ENCODE peak calls at places on chromosomes 5 and 9, in five cellular contexts. One of them, this sample, is unnamed.

GRCh38 chr9:129968690-129969485 is 74.1 kb downstream of the FNBP1 start:
- DNase-seq in activated T-helper 2 cell treated with anti-CD3 and anti-CD28 coated beads, Interferon-gamma antibody, Interleukin-2, Interleukin-4, amounts not matched to agents 10 μg/mL and 5 μg/mL and 100 μg/mL, durations not matched to agents 14 hours and 24 hours and 36 hours: no peak
- DNase-seq in cardiac septum: no peak
- DNase-seq in stimulated activated CD4-positive, alpha-beta T cell treated with anti-CD3 and anti-CD28 coated beads, TNF-alpha, amount 100 ng/mL, for 4 hours: no peak
- DNase-seq in stimulated activated naive B cell treated with anti-CD40 and anti-IgM and Interleukin-4, amounts not matched to agents 10 μg/mL and 1 μg/mL and 100 μg/mL, for 72 hours: no peak
- DNase-seq in this sample: no peak

GRCh38 chr5:140311011-140311467 is 8.1 kb upstream of the PFDN1 start:
- DNase-seq in activated T-helper 2 cell treated with anti-CD3 and anti-CD28 coated beads, Interferon-gamma antibody, Interleukin-2, Interleukin-4, amounts not matched to agents 10 μg/mL and 5 μg/mL and 100 μg/mL, durations not matched to agents 14 hours and 24 hours and 36 hours: no peak
- DNase-seq in cardiac septum: no peak
- DNase-seq in stimulated activated CD4-positive, alpha-beta T cell treated with anti-CD3 and anti-CD28 coated beads, TNF-alpha, amount 100 ng/mL, for 4 hours: no peak
- DNase-seq in stimulated activated naive B cell treated with anti-CD40 and anti-IgM and Interleukin-4, amounts not matched to agents 10 μg/mL and 1 μg/mL and 100 μg/mL, for 72 hours: no peak
- DNase-seq in this sample: no peak

GRCh38 chr5:127068771-127069330 is 4.5 kb downstream of the C5orf63 start:
- DNase-seq in activated T-helper 2 cell treated with anti-CD3 and anti-CD28 coated beads, Interferon-gamma antibody, Interleukin-2, Interleukin-4, amounts not matched to agents 10 μg/mL and 5 μg/mL and 100 μg/mL, durations not matched to agents 14 hours and 24 hours and 36 hours: no peak
- DNase-seq in cardiac septum: no peak
- DNase-seq in stimulated activated CD4-positive, alpha-beta T cell treated with anti-CD3 and anti-CD28 coated beads, TNF-alpha, amount 100 ng/mL, for 4 hours: no peak
- DNase-seq in stimulated activated naive B cell treated with anti-CD40 and anti-IgM and Interleukin-4, amounts not matched to agents 10 μg/mL and 1 μg/mL and 100 μg/mL, for 72 hours: no peak
- DNase-seq in this sample: no peak

GRCh38 chr5:167822241-167822640 is 469.2 kb upstream of the WWC1 start:
- DNase-seq in activated T-helper 2 cell treated with anti-CD3 and anti-CD28 coated beads, Interferon-gamma antibody, Interleukin-2, Interleukin-4, amounts not matched to agents 10 μg/mL and 5 μg/mL and 100 μg/mL, durations not matched to agents 14 hours and 24 hours and 36 hours: no peak
- DNase-seq in cardiac septum: no peak
- DNase-seq in stimulated activated CD4-positive, alpha-beta T cell treated with anti-CD3 and anti-CD28 coated beads, TNF-alpha, amount 100 ng/mL, for 4 hours: no peak
- DNase-seq in stimulated activated naive B cell treated with anti-CD40 and anti-IgM and Interleukin-4, amounts not matched to agents 10 μg/mL and 1 μg/mL and 100 μg/mL, for 72 hours: no peak
- DNase-seq in this sample: no peak

GRCh38 chr5:61809651-61810050 is 477.6 kb downstream of the ZSWIM6 start:
- DNase-seq in activated T-helper 2 cell treated with anti-CD3 and anti-CD28 coated beads, Interferon-gamma antibody, Interleukin-2, Interleukin-4, amounts not matched to agents 10 μg/mL and 5 μg/mL and 100 μg/mL, durations not matched to agents 14 hours and 24 hours and 36 hours: no peak
- DNase-seq in cardiac septum: no peak
- DNase-seq in stimulated activated CD4-positive, alpha-beta T cell treated with anti-CD3 and anti-CD28 coated beads, TNF-alpha, amount 100 ng/mL, for 4 hours: no peak
- DNase-seq in stimulated activated naive B cell treated with anti-CD40 and anti-IgM and Interleukin-4, amounts not matched to agents 10 μg/mL and 1 μg/mL and 100 μg/mL, for 72 hours: no peak
- DNase-seq in this sample: no peak

GRCh38 chr5:57455511-57455910 is 27.1 kb downstream of the ACTBL2 start:
- DNase-seq in activated T-helper 2 cell treated with anti-CD3 and anti-CD28 coated beads, Interferon-gamma antibody, Interleukin-2, Interleukin-4, amounts not matched to agents 10 μg/mL and 5 μg/mL and 100 μg/mL, durations not matched to agents 14 hours and 24 hours and 36 hours: no peak
- DNase-seq in cardiac septum: no peak
- DNase-seq in stimulated activated CD4-positive, alpha-beta T cell treated with anti-CD3 and anti-CD28 coated beads, TNF-alpha, amount 100 ng/mL, for 4 hours: no peak
- DNase-seq in stimulated activated naive B cell treated with anti-CD40 and anti-IgM and Interleukin-4, amounts not matched to agents 10 μg/mL and 1 μg/mL and 100 μg/mL, for 72 hours: no peak
- DNase-seq in this sample: no peak

GRCh38 chr5:134133995-134134541 is 19.6 kb downstream of the TCF7 start:
- DNase-seq in activated T-helper 2 cell treated with anti-CD3 and anti-CD28 coated beads, Interferon-gamma antibody, Interleukin-2, Interleukin-4, amounts not matched to agents 10 μg/mL and 5 μg/mL and 100 μg/mL, durations not matched to agents 14 hours and 24 hours and 36 hours: no peak
- DNase-seq in cardiac septum: no peak
- DNase-seq in stimulated activated CD4-positive, alpha-beta T cell treated with anti-CD3 and anti-CD28 coated beads, TNF-alpha, amount 100 ng/mL, for 4 hours: no peak
- DNase-seq in stimulated activated naive B cell treated with anti-CD40 and anti-IgM and Interleukin-4, amounts not matched to agents 10 μg/mL and 1 μg/mL and 100 μg/mL, for 72 hours: no peak
- DNase-seq in this sample: peak; percentile 57

GRCh38 chr5:135246923-135247795 is 151.9 kb downstream of the MACROH2A1 start:
- DNase-seq in activated T-helper 2 cell treated with anti-CD3 and anti-CD28 coated beads, Interferon-gamma antibody, Interleukin-2, Interleukin-4, amounts not matched to agents 10 μg/mL and 5 μg/mL and 100 μg/mL, durations not matched to agents 14 hours and 24 hours and 36 hours: no peak
- DNase-seq in cardiac septum: no peak
- DNase-seq in stimulated activated CD4-positive, alpha-beta T cell treated with anti-CD3 and anti-CD28 coated beads, TNF-alpha, amount 100 ng/mL, for 4 hours: no peak
- DNase-seq in stimulated activated naive B cell treated with anti-CD40 and anti-IgM and Interleukin-4, amounts not matched to agents 10 μg/mL and 1 μg/mL and 100 μg/mL, for 72 hours: no peak
- DNase-seq in this sample: no peak

GRCh38 chr5:65034782-65035181 is 266.1 kb downstream of the CWC27 start:
- DNase-seq in activated T-helper 2 cell treated with anti-CD3 and anti-CD28 coated beads, Interferon-gamma antibody, Interleukin-2, Interleukin-4, amounts not matched to agents 10 μg/mL and 5 μg/mL and 100 μg/mL, durations not matched to agents 14 hours and 24 hours and 36 hours: no peak
- DNase-seq in cardiac septum: no peak
- DNase-seq in stimulated activated CD4-positive, alpha-beta T cell treated with anti-CD3 and anti-CD28 coated beads, TNF-alpha, amount 100 ng/mL, for 4 hours: no peak
- DNase-seq in stimulated activated naive B cell treated with anti-CD40 and anti-IgM and Interleukin-4, amounts not matched to agents 10 μg/mL and 1 μg/mL and 100 μg/mL, for 72 hours: no peak
- DNase-seq in this sample: no peak

GRCh38 chr9:85443190-85443598 is 298.6 kb downstream of the AGTPBP1 start:
- DNase-seq in activated T-helper 2 cell treated with anti-CD3 and anti-CD28 coated beads, Interferon-gamma antibody, Interleukin-2, Interleukin-4, amounts not matched to agents 10 μg/mL and 5 μg/mL and 100 μg/mL, durations not matched to agents 14 hours and 24 hours and 36 hours: no peak
- DNase-seq in cardiac septum: no peak
- DNase-seq in stimulated activated CD4-positive, alpha-beta T cell treated with anti-CD3 and anti-CD28 coated beads, TNF-alpha, amount 100 ng/mL, for 4 hours: no peak
- DNase-seq in stimulated activated naive B cell treated with anti-CD40 and anti-IgM and Interleukin-4, amounts not matched to agents 10 μg/mL and 1 μg/mL and 100 μg/mL, for 72 hours: no peak
- DNase-seq in this sample: no peak

GRCh38 chr9:123421801-123422455 is 65.9 kb downstream of the CRB2 start:
- DNase-seq in activated T-helper 2 cell treated with anti-CD3 and anti-CD28 coated beads, Interferon-gamma antibody, Interleukin-2, Interleukin-4, amounts not matched to agents 10 μg/mL and 5 μg/mL and 100 μg/mL, durations not matched to agents 14 hours and 24 hours and 36 hours: no peak
- DNase-seq in cardiac septum: peak; percentile 43
- DNase-seq in stimulated activated CD4-positive, alpha-beta T cell treated with anti-CD3 and anti-CD28 coated beads, TNF-alpha, amount 100 ng/mL, for 4 hours: no peak
- DNase-seq in stimulated activated naive B cell treated with anti-CD40 and anti-IgM and Interleukin-4, amounts not matched to agents 10 μg/mL and 1 μg/mL and 100 μg/mL, for 72 hours: no peak
- DNase-seq in this sample: no peak

GRCh38 chr9:126796758-126797157 is 8.1 kb upstream of the ZBTB43 start:
- DNase-seq in activated T-helper 2 cell treated with anti-CD3 and anti-CD28 coated beads, Interferon-gamma antibody, Interleukin-2, Interleukin-4, amounts not matched to agents 10 μg/mL and 5 μg/mL and 100 μg/mL, durations not matched to agents 14 hours and 24 hours and 36 hours: no peak
- DNase-seq in cardiac septum: no peak
- DNase-seq in stimulated activated CD4-positive, alpha-beta T cell treated with anti-CD3 and anti-CD28 coated beads, TNF-alpha, amount 100 ng/mL, for 4 hours: no peak
- DNase-seq in stimulated activated naive B cell treated with anti-CD40 and anti-IgM and Interleukin-4, amounts not matched to agents 10 μg/mL and 1 μg/mL and 100 μg/mL, for 72 hours: no peak
- DNase-seq in this sample: no peak

GRCh38 chr5:10493884-10494283 is 52.2 kb downstream of the ROPN1L start:
- DNase-seq in activated T-helper 2 cell treated with anti-CD3 and anti-CD28 coated beads, Interferon-gamma antibody, Interleukin-2, Interleukin-4, amounts not matched to agents 10 μg/mL and 5 μg/mL and 100 μg/mL, durations not matched to agents 14 hours and 24 hours and 36 hours: no peak
- DNase-seq in cardiac septum: no peak
- DNase-seq in stimulated activated CD4-positive, alpha-beta T cell treated with anti-CD3 and anti-CD28 coated beads, TNF-alpha, amount 100 ng/mL, for 4 hours: no peak
- DNase-seq in stimulated activated naive B cell treated with anti-CD40 and anti-IgM and Interleukin-4, amounts not matched to agents 10 μg/mL and 1 μg/mL and 100 μg/mL, for 72 hours: no peak
- DNase-seq in this sample: no peak

GRCh38 chr9:135794057-135794335 is 92.0 kb downstream of the KCNT1 start:
- DNase-seq in activated T-helper 2 cell treated with anti-CD3 and anti-CD28 coated beads, Interferon-gamma antibody, Interleukin-2, Interleukin-4, amounts not matched to agents 10 μg/mL and 5 μg/mL and 100 μg/mL, durations not matched to agents 14 hours and 24 hours and 36 hours: no peak
- DNase-seq in cardiac septum: no peak
- DNase-seq in stimulated activated CD4-positive, alpha-beta T cell treated with anti-CD3 and anti-CD28 coated beads, TNF-alpha, amount 100 ng/mL, for 4 hours: no peak
- DNase-seq in stimulated activated naive B cell treated with anti-CD40 and anti-IgM and Interleukin-4, amounts not matched to agents 10 μg/mL and 1 μg/mL and 100 μg/mL, for 72 hours: no peak
- DNase-seq in this sample: no peak

GRCh38 chr9:27703591-27703990 is 130.3 kb upstream of the C9orf72 start:
- DNase-seq in activated T-helper 2 cell treated with anti-CD3 and anti-CD28 coated beads, Interferon-gamma antibody, Interleukin-2, Interleukin-4, amounts not matched to agents 10 μg/mL and 5 μg/mL and 100 μg/mL, durations not matched to agents 14 hours and 24 hours and 36 hours: no peak
- DNase-seq in cardiac septum: no peak
- DNase-seq in stimulated activated CD4-positive, alpha-beta T cell treated with anti-CD3 and anti-CD28 coated beads, TNF-alpha, amount 100 ng/mL, for 4 hours: no peak
- DNase-seq in stimulated activated naive B cell treated with anti-CD40 and anti-IgM and Interleukin-4, amounts not matched to agents 10 μg/mL and 1 μg/mL and 100 μg/mL, for 72 hours: no peak
- DNase-seq in this sample: no peak

GRCh38 chr9:114899461-114899860 is 30.9 kb downstream of the TNFSF8 start:
- DNase-seq in activated T-helper 2 cell treated with anti-CD3 and anti-CD28 coated beads, Interferon-gamma antibody, Interleukin-2, Interleukin-4, amounts not matched to agents 10 μg/mL and 5 μg/mL and 100 μg/mL, durations not matched to agents 14 hours and 24 hours and 36 hours: no peak
- DNase-seq in cardiac septum: no peak
- DNase-seq in stimulated activated CD4-positive, alpha-beta T cell treated with anti-CD3 and anti-CD28 coated beads, TNF-alpha, amount 100 ng/mL, for 4 hours: no peak
- DNase-seq in stimulated activated naive B cell treated with anti-CD40 and anti-IgM and Interleukin-4, amounts not matched to agents 10 μg/mL and 1 μg/mL and 100 μg/mL, for 72 hours: no peak
- DNase-seq in this sample: no peak

GRCh38 chr5:93145767-93146166 is 435.3 kb downstream of the NR2F1-AS1 start:
- DNase-seq in activated T-helper 2 cell treated with anti-CD3 and anti-CD28 coated beads, Interferon-gamma antibody, Interleukin-2, Interleukin-4, amounts not matched to agents 10 μg/mL and 5 μg/mL and 100 μg/mL, durations not matched to agents 14 hours and 24 hours and 36 hours: no peak
- DNase-seq in cardiac septum: no peak
- DNase-seq in stimulated activated CD4-positive, alpha-beta T cell treated with anti-CD3 and anti-CD28 coated beads, TNF-alpha, amount 100 ng/mL, for 4 hours: no peak
- DNase-seq in stimulated activated naive B cell treated with anti-CD40 and anti-IgM and Interleukin-4, amounts not matched to agents 10 μg/mL and 1 μg/mL and 100 μg/mL, for 72 hours: no peak
- DNase-seq in this sample: no peak

GRCh38 chr5:43661102-43661501 is 58.1 kb downstream of the NNT start:
- DNase-seq in activated T-helper 2 cell treated with anti-CD3 and anti-CD28 coated beads, Interferon-gamma antibody, Interleukin-2, Interleukin-4, amounts not matched to agents 10 μg/mL and 5 μg/mL and 100 μg/mL, durations not matched to agents 14 hours and 24 hours and 36 hours: no peak
- DNase-seq in cardiac septum: no peak
- DNase-seq in stimulated activated CD4-positive, alpha-beta T cell treated with anti-CD3 and anti-CD28 coated beads, TNF-alpha, amount 100 ng/mL, for 4 hours: no peak
- DNase-seq in stimulated activated naive B cell treated with anti-CD40 and anti-IgM and Interleukin-4, amounts not matched to agents 10 μg/mL and 1 μg/mL and 100 μg/mL, for 72 hours: no peak
- DNase-seq in this sample: no peak

GRCh38 chr5:126373621-126374416 is 49.4 kb upstream of the GRAMD2B start:
- DNase-seq in activated T-helper 2 cell treated with anti-CD3 and anti-CD28 coated beads, Interferon-gamma antibody, Interleukin-2, Interleukin-4, amounts not matched to agents 10 μg/mL and 5 μg/mL and 100 μg/mL, durations not matched to agents 14 hours and 24 hours and 36 hours: no peak
- DNase-seq in cardiac septum: no peak
- DNase-seq in stimulated activated CD4-positive, alpha-beta T cell treated with anti-CD3 and anti-CD28 coated beads, TNF-alpha, amount 100 ng/mL, for 4 hours: no peak
- DNase-seq in stimulated activated naive B cell treated with anti-CD40 and anti-IgM and Interleukin-4, amounts not matched to agents 10 μg/mL and 1 μg/mL and 100 μg/mL, for 72 hours: no peak
- DNase-seq in this sample: no peak

GRCh38 chr9:114571391-114571790 is 16.2 kb upstream of the ATP6V1G1 start:
- DNase-seq in activated T-helper 2 cell treated with anti-CD3 and anti-CD28 coated beads, Interferon-gamma antibody, Interleukin-2, Interleukin-4, amounts not matched to agents 10 μg/mL and 5 μg/mL and 100 μg/mL, durations not matched to agents 14 hours and 24 hours and 36 hours: no peak
- DNase-seq in cardiac septum: no peak
- DNase-seq in stimulated activated CD4-positive, alpha-beta T cell treated with anti-CD3 and anti-CD28 coated beads, TNF-alpha, amount 100 ng/mL, for 4 hours: no peak
- DNase-seq in stimulated activated naive B cell treated with anti-CD40 and anti-IgM and Interleukin-4, amounts not matched to agents 10 μg/mL and 1 μg/mL and 100 μg/mL, for 72 hours: no peak
- DNase-seq in this sample: no peak

GRCh38 chr9:93301291-93301811 is 117.4 kb downstream of the WNK2 start:
- DNase-seq in activated T-helper 2 cell treated with anti-CD3 and anti-CD28 coated beads, Interferon-gamma antibody, Interleukin-2, Interleukin-4, amounts not matched to agents 10 μg/mL and 5 μg/mL and 100 μg/mL, durations not matched to agents 14 hours and 24 hours and 36 hours: no peak
- DNase-seq in cardiac septum: peak; percentile 59
- DNase-seq in stimulated activated CD4-positive, alpha-beta T cell treated with anti-CD3 and anti-CD28 coated beads, TNF-alpha, amount 100 ng/mL, for 4 hours: no peak
- DNase-seq in stimulated activated naive B cell treated with anti-CD40 and anti-IgM and Interleukin-4, amounts not matched to agents 10 μg/mL and 1 μg/mL and 100 μg/mL, for 72 hours: no peak
- DNase-seq in this sample: no peak

GRCh38 chr5:66713998-66714397 is 117.8 kb downstream of the MAST4 start:
- DNase-seq in activated T-helper 2 cell treated with anti-CD3 and anti-CD28 coated beads, Interferon-gamma antibody, Interleukin-2, Interleukin-4, amounts not matched to agents 10 μg/mL and 5 μg/mL and 100 μg/mL, durations not matched to agents 14 hours and 24 hours and 36 hours: no peak
- DNase-seq in cardiac septum: no peak
- DNase-seq in stimulated activated CD4-positive, alpha-beta T cell treated with anti-CD3 and anti-CD28 coated beads, TNF-alpha, amount 100 ng/mL, for 4 hours: no peak
- DNase-seq in stimulated activated naive B cell treated with anti-CD40 and anti-IgM and Interleukin-4, amounts not matched to agents 10 μg/mL and 1 μg/mL and 100 μg/mL, for 72 hours: peak; percentile 2
- DNase-seq in this sample: no peak

GRCh38 chr5:125370486-125370885 is 624.0 kb upstream of the ZNF608 start:
- DNase-seq in activated T-helper 2 cell treated with anti-CD3 and anti-CD28 coated beads, Interferon-gamma antibody, Interleukin-2, Interleukin-4, amounts not matched to agents 10 μg/mL and 5 μg/mL and 100 μg/mL, durations not matched to agents 14 hours and 24 hours and 36 hours: no peak
- DNase-seq in cardiac septum: no peak
- DNase-seq in stimulated activated CD4-positive, alpha-beta T cell treated with anti-CD3 and anti-CD28 coated beads, TNF-alpha, amount 100 ng/mL, for 4 hours: no peak
- DNase-seq in stimulated activated naive B cell treated with anti-CD40 and anti-IgM and Interleukin-4, amounts not matched to agents 10 μg/mL and 1 μg/mL and 100 μg/mL, for 72 hours: no peak
- DNase-seq in this sample: no peak

GRCh38 chr5:1488882-1489680 is 34.7 kb downstream of the LPCAT1 start:
- DNase-seq in activated T-helper 2 cell treated with anti-CD3 and anti-CD28 coated beads, Interferon-gamma antibody, Interleukin-2, Interleukin-4, amounts not matched to agents 10 μg/mL and 5 μg/mL and 100 μg/mL, durations not matched to agents 14 hours and 24 hours and 36 hours: no peak
- DNase-seq in cardiac septum: no peak
- DNase-seq in stimulated activated CD4-positive, alpha-beta T cell treated with anti-CD3 and anti-CD28 coated beads, TNF-alpha, amount 100 ng/mL, for 4 hours: no peak
- DNase-seq in stimulated activated naive B cell treated with anti-CD40 and anti-IgM and Interleukin-4, amounts not matched to agents 10 μg/mL and 1 μg/mL and 100 μg/mL, for 72 hours: peak; percentile 79
- DNase-seq in this sample: no peak

GRCh38 chr9:111874500-111874899 is 22.1 kb upstream of the UGCG start:
- DNase-seq in activated T-helper 2 cell treated with anti-CD3 and anti-CD28 coated beads, Interferon-gamma antibody, Interleukin-2, Interleukin-4, amounts not matched to agents 10 μg/mL and 5 μg/mL and 100 μg/mL, durations not matched to agents 14 hours and 24 hours and 36 hours: no peak
- DNase-seq in cardiac septum: no peak
- DNase-seq in stimulated activated CD4-positive, alpha-beta T cell treated with anti-CD3 and anti-CD28 coated beads, TNF-alpha, amount 100 ng/mL, for 4 hours: no peak
- DNase-seq in stimulated activated naive B cell treated with anti-CD40 and anti-IgM and Interleukin-4, amounts not matched to agents 10 μg/mL and 1 μg/mL and 100 μg/mL, for 72 hours: no peak
- DNase-seq in this sample: no peak

GRCh38 chr5:332843-333242 is 11.3 kb downstream of the AHRR start:
- DNase-seq in activated T-helper 2 cell treated with anti-CD3 and anti-CD28 coated beads, Interferon-gamma antibody, Interleukin-2, Interleukin-4, amounts not matched to agents 10 μg/mL and 5 μg/mL and 100 μg/mL, durations not matched to agents 14 hours and 24 hours and 36 hours: no peak
- DNase-seq in cardiac septum: no peak
- DNase-seq in stimulated activated CD4-positive, alpha-beta T cell treated with anti-CD3 and anti-CD28 coated beads, TNF-alpha, amount 100 ng/mL, for 4 hours: no peak
- DNase-seq in stimulated activated naive B cell treated with anti-CD40 and anti-IgM and Interleukin-4, amounts not matched to agents 10 μg/mL and 1 μg/mL and 100 μg/mL, for 72 hours: no peak
- DNase-seq in this sample: no peak

GRCh38 chr9:100027543-100027942 is 71.3 kb downstream of the ERP44 start:
- DNase-seq in activated T-helper 2 cell treated with anti-CD3 and anti-CD28 coated beads, Interferon-gamma antibody, Interleukin-2, Interleukin-4, amounts not matched to agents 10 μg/mL and 5 μg/mL and 100 μg/mL, durations not matched to agents 14 hours and 24 hours and 36 hours: no peak
- DNase-seq in cardiac septum: no peak
- DNase-seq in stimulated activated CD4-positive, alpha-beta T cell treated with anti-CD3 and anti-CD28 coated beads, TNF-alpha, amount 100 ng/mL, for 4 hours: no peak
- DNase-seq in stimulated activated naive B cell treated with anti-CD40 and anti-IgM and Interleukin-4, amounts not matched to agents 10 μg/mL and 1 μg/mL and 100 μg/mL, for 72 hours: no peak
- DNase-seq in this sample: no peak

GRCh38 chr5:10856071-10856470 is 95.0 kb upstream of the DAP start:
- DNase-seq in activated T-helper 2 cell treated with anti-CD3 and anti-CD28 coated beads, Interferon-gamma antibody, Interleukin-2, Interleukin-4, amounts not matched to agents 10 μg/mL and 5 μg/mL and 100 μg/mL, durations not matched to agents 14 hours and 24 hours and 36 hours: no peak
- DNase-seq in cardiac septum: no peak
- DNase-seq in stimulated activated CD4-positive, alpha-beta T cell treated with anti-CD3 and anti-CD28 coated beads, TNF-alpha, amount 100 ng/mL, for 4 hours: no peak
- DNase-seq in stimulated activated naive B cell treated with anti-CD40 and anti-IgM and Interleukin-4, amounts not matched to agents 10 μg/mL and 1 μg/mL and 100 μg/mL, for 72 hours: no peak
- DNase-seq in this sample: no peak

GRCh38 chr9:70567511-70567910 is 153.1 kb upstream of the KLF9 start:
- DNase-seq in activated T-helper 2 cell treated with anti-CD3 and anti-CD28 coated beads, Interferon-gamma antibody, Interleukin-2, Interleukin-4, amounts not matched to agents 10 μg/mL and 5 μg/mL and 100 μg/mL, durations not matched to agents 14 hours and 24 hours and 36 hours: no peak
- DNase-seq in cardiac septum: no peak
- DNase-seq in stimulated activated CD4-positive, alpha-beta T cell treated with anti-CD3 and anti-CD28 coated beads, TNF-alpha, amount 100 ng/mL, for 4 hours: no peak
- DNase-seq in stimulated activated naive B cell treated with anti-CD40 and anti-IgM and Interleukin-4, amounts not matched to agents 10 μg/mL and 1 μg/mL and 100 μg/mL, for 72 hours: no peak
- DNase-seq in this sample: no peak

GRCh38 chr5:177495243-177496060 is 2.0 kb downstream of the PDLIM7 start:
- DNase-seq in activated T-helper 2 cell treated with anti-CD3 and anti-CD28 coated beads, Interferon-gamma antibody, Interleukin-2, Interleukin-4, amounts not matched to agents 10 μg/mL and 5 μg/mL and 100 μg/mL, durations not matched to agents 14 hours and 24 hours and 36 hours: no peak
- DNase-seq in cardiac septum: peak; percentile 87
- DNase-seq in stimulated activated CD4-positive, alpha-beta T cell treated with anti-CD3 and anti-CD28 coated beads, TNF-alpha, amount 100 ng/mL, for 4 hours: no peak
- DNase-seq in stimulated activated naive B cell treated with anti-CD40 and anti-IgM and Interleukin-4, amounts not matched to agents 10 μg/mL and 1 μg/mL and 100 μg/mL, for 72 hours: no peak
- DNase-seq in this sample: no peak

GRCh38 chr5:148469446-148470062 is 85.8 kb downstream of the FBXO38 start:
- DNase-seq in activated T-helper 2 cell treated with anti-CD3 and anti-CD28 coated beads, Interferon-gamma antibody, Interleukin-2, Interleukin-4, amounts not matched to agents 10 μg/mL and 5 μg/mL and 100 μg/mL, durations not matched to agents 14 hours and 24 hours and 36 hours: no peak
- DNase-seq in cardiac septum: no peak
- DNase-seq in stimulated activated CD4-positive, alpha-beta T cell treated with anti-CD3 and anti-CD28 coated beads, TNF-alpha, amount 100 ng/mL, for 4 hours: no peak
- DNase-seq in stimulated activated naive B cell treated with anti-CD40 and anti-IgM and Interleukin-4, amounts not matched to agents 10 μg/mL and 1 μg/mL and 100 μg/mL, for 72 hours: no peak
- DNase-seq in this sample: no peak

GRCh38 chr5:29702875-29703274 is 1490.6 kb upstream of the CDH6 start:
- DNase-seq in activated T-helper 2 cell treated with anti-CD3 and anti-CD28 coated beads, Interferon-gamma antibody, Interleukin-2, Interleukin-4, amounts not matched to agents 10 μg/mL and 5 μg/mL and 100 μg/mL, durations not matched to agents 14 hours and 24 hours and 36 hours: no peak
- DNase-seq in cardiac septum: no peak
- DNase-seq in stimulated activated CD4-positive, alpha-beta T cell treated with anti-CD3 and anti-CD28 coated beads, TNF-alpha, amount 100 ng/mL, for 4 hours: no peak
- DNase-seq in stimulated activated naive B cell treated with anti-CD40 and anti-IgM and Interleukin-4, amounts not matched to agents 10 μg/mL and 1 μg/mL and 100 μg/mL, for 72 hours: no peak
- DNase-seq in this sample: no peak

GRCh38 chr9:135666534-135667402 is 3.7 kb downstream of the LCN9 start:
- DNase-seq in activated T-helper 2 cell treated with anti-CD3 and anti-CD28 coated beads, Interferon-gamma antibody, Interleukin-2, Interleukin-4, amounts not matched to agents 10 μg/mL and 5 μg/mL and 100 μg/mL, durations not matched to agents 14 hours and 24 hours and 36 hours: no peak
- DNase-seq in cardiac septum: peak; percentile 58
- DNase-seq in stimulated activated CD4-positive, alpha-beta T cell treated with anti-CD3 and anti-CD28 coated beads, TNF-alpha, amount 100 ng/mL, for 4 hours: no peak
- DNase-seq in stimulated activated naive B cell treated with anti-CD40 and anti-IgM and Interleukin-4, amounts not matched to agents 10 μg/mL and 1 μg/mL and 100 μg/mL, for 72 hours: no peak
- DNase-seq in this sample: no peak

GRCh38 chr5:150045512-150045911 is 40.8 kb downstream of the CSF1R start:
- DNase-seq in activated T-helper 2 cell treated with anti-CD3 and anti-CD28 coated beads, Interferon-gamma antibody, Interleukin-2, Interleukin-4, amounts not matched to agents 10 μg/mL and 5 μg/mL and 100 μg/mL, durations not matched to agents 14 hours and 24 hours and 36 hours: no peak
- DNase-seq in cardiac septum: no peak
- DNase-seq in stimulated activated CD4-positive, alpha-beta T cell treated with anti-CD3 and anti-CD28 coated beads, TNF-alpha, amount 100 ng/mL, for 4 hours: no peak
- DNase-seq in stimulated activated naive B cell treated with anti-CD40 and anti-IgM and Interleukin-4, amounts not matched to agents 10 μg/mL and 1 μg/mL and 100 μg/mL, for 72 hours: no peak
- DNase-seq in this sample: no peak

GRCh38 chr5:139458580-139459407 is 3.7 kb downstream of the ECSCR start:
- DNase-seq in activated T-helper 2 cell treated with anti-CD3 and anti-CD28 coated beads, Interferon-gamma antibody, Interleukin-2, Interleukin-4, amounts not matched to agents 10 μg/mL and 5 μg/mL and 100 μg/mL, durations not matched to agents 14 hours and 24 hours and 36 hours: peak; percentile 77
- DNase-seq in cardiac septum: no peak
- DNase-seq in stimulated activated CD4-positive, alpha-beta T cell treated with anti-CD3 and anti-CD28 coated beads, TNF-alpha, amount 100 ng/mL, for 4 hours: peak; percentile 65
- DNase-seq in stimulated activated naive B cell treated with anti-CD40 and anti-IgM and Interleukin-4, amounts not matched to agents 10 μg/mL and 1 μg/mL and 100 μg/mL, for 72 hours: no peak
- DNase-seq in this sample: peak; percentile 87

GRCh38 chr9:37292896-37293295 is 129.6 kb upstream of the GRHPR start:
- DNase-seq in activated T-helper 2 cell treated with anti-CD3 and anti-CD28 coated beads, Interferon-gamma antibody, Interleukin-2, Interleukin-4, amounts not matched to agents 10 μg/mL and 5 μg/mL and 100 μg/mL, durations not matched to agents 14 hours and 24 hours and 36 hours: no peak
- DNase-seq in cardiac septum: no peak
- DNase-seq in stimulated activated CD4-positive, alpha-beta T cell treated with anti-CD3 and anti-CD28 coated beads, TNF-alpha, amount 100 ng/mL, for 4 hours: no peak
- DNase-seq in stimulated activated naive B cell treated with anti-CD40 and anti-IgM and Interleukin-4, amounts not matched to agents 10 μg/mL and 1 μg/mL and 100 μg/mL, for 72 hours: no peak
- DNase-seq in this sample: no peak

GRCh38 chr5:175347027-175347426 is 97.0 kb downstream of the DRD1 start:
- DNase-seq in activated T-helper 2 cell treated with anti-CD3 and anti-CD28 coated beads, Interferon-gamma antibody, Interleukin-2, Interleukin-4, amounts not matched to agents 10 μg/mL and 5 μg/mL and 100 μg/mL, durations not matched to agents 14 hours and 24 hours and 36 hours: no peak
- DNase-seq in cardiac septum: no peak
- DNase-seq in stimulated activated CD4-positive, alpha-beta T cell treated with anti-CD3 and anti-CD28 coated beads, TNF-alpha, amount 100 ng/mL, for 4 hours: no peak
- DNase-seq in stimulated activated naive B cell treated with anti-CD40 and anti-IgM and Interleukin-4, amounts not matched to agents 10 μg/mL and 1 μg/mL and 100 μg/mL, for 72 hours: no peak
- DNase-seq in this sample: no peak

GRCh38 chr5:149024978-149025377 is 37.9 kb downstream of the SH3TC2 start:
- DNase-seq in activated T-helper 2 cell treated with anti-CD3 and anti-CD28 coated beads, Interferon-gamma antibody, Interleukin-2, Interleukin-4, amounts not matched to agents 10 μg/mL and 5 μg/mL and 100 μg/mL, durations not matched to agents 14 hours and 24 hours and 36 hours: no peak
- DNase-seq in cardiac septum: no peak
- DNase-seq in stimulated activated CD4-positive, alpha-beta T cell treated with anti-CD3 and anti-CD28 coated beads, TNF-alpha, amount 100 ng/mL, for 4 hours: no peak
- DNase-seq in stimulated activated naive B cell treated with anti-CD40 and anti-IgM and Interleukin-4, amounts not matched to agents 10 μg/mL and 1 μg/mL and 100 μg/mL, for 72 hours: no peak
- DNase-seq in this sample: no peak